ENCODE peak calls at places on chromosomes 5 and 9, in eight cellular contexts. V is frontal cortex; A is amniotic stem cell; J is NCI-H460; T is AG08396; W is activated CD8-positive, alpha-beta memory T cell treated with anti-CD3 and anti-CD28 coated beads, Interleukin-2, amount 50 U/mL, for 48 hours; H is PC-9; K is SW480. G is an unnamed sample.

GRCh38 chr9:134422301-134422700 is 96.0 kb downstream of the RXRA start:
- DNase-seq in A (no peak), W (no peak), J (no peak), H (peak), V (no peak), K (peak), T (peak), G (no peak)

GRCh38 chr9:133864011-133864410 is 125.9 kb upstream of the SARDH start:
- DNase-seq in T (no peak), W (no peak), H (no peak), A (no peak), K (no peak), V (no peak), J (no peak), G (no peak)

GRCh38 chr5:891117-891836 is 1.3 kb downstream of the BRD9 start:
- DNase-seq in W (no peak), K (peak), J (peak), T (no peak), A (no peak), V (no peak), H (no peak), G (no peak)

GRCh38 chr5:61402970-61403369 is 70.9 kb downstream of the ZSWIM6 start:
- DNase-seq in T (no peak), H (no peak), K (no peak), W (no peak), J (no peak), A (no peak), V (no peak), G (no peak)

GRCh38 chr9:126986506-126986951 is 71.9 kb downstream of the RALGPS1 start:
- DNase-seq in J (no peak), W (no peak), T (no peak), A (no peak), V (no peak), H (peak), K (peak), G (no peak)

GRCh38 chr5:66587771-66588170 is 8.4 kb upstream of the MAST4 start:
- DNase-seq in K (no peak), T (no peak), W (no peak), A (no peak), V (no peak), J (no peak), H (no peak), G (no peak)

GRCh38 chr9:94757158-94757557 is 30.7 kb downstream of the AOPEP start:
- DNase-seq in H (no peak), J (no peak), T (peak), W (no peak), A (no peak), K (no peak), V (no peak), G (no peak)

GRCh38 chr9:135722365-135722764 is 20.4 kb downstream of the KCNT1 start:
- DNase-seq in T (no peak), V (no peak), H (no peak), K (no peak), A (no peak), W (no peak), J (no peak), G (no peak)

GRCh38 chr5:129244478-129244877 is 149.9 kb downstream of the ISOC1 start:
- DNase-seq in K (no peak), A (no peak), T (no peak), V (no peak), W (no peak), H (no peak), J (no peak), G (no peak)

GRCh38 chr9:69502671-69503301 is 169.4 kb downstream of the APBA1 start:
- DNase-seq in V (no peak), K (no peak), T (peak), H (no peak), J (no peak), A (no peak), W (no peak), G (no peak)

GRCh38 chr9:136521541-136521940 is 24.3 kb downstream of the NOTCH1 start:
- DNase-seq in W (no peak), K (no peak), J (no peak), T (no peak), V (no peak), A (no peak), H (no peak), G (no peak)

GRCh38 chr9:2017209-2017458 is 2.0 kb downstream of the SMARCA2 start:
- DNase-seq in H (no peak), T (no peak), K (no peak), A (no peak), V (no peak), W (no peak), J (no peak), G (peak)

GRCh38 chr9:104858271-104858670 is 69.7 kb downstream of the ABCA1 start:
- DNase-seq in W (no peak), V (no peak), K (no peak), J (no peak), H (no peak), T (peak), A (peak), G (no peak)

GRCh38 chr5:14250094-14250777 is 107.1 kb downstream of the TRIO start:
- DNase-seq in J (no peak), H (no peak), K (peak), V (peak), W (no peak), A (no peak), T (peak), G (no peak)

GRCh38 chr5:132270345-132270685 is 12.8 kb downstream of the PDLIM4 start:
- DNase-seq in A (no peak), J (no peak), W (peak), H (no peak), T (no peak), K (no peak), V (no peak), G (no peak)

GRCh38 chr9:135070964-135071735 is 16.3 kb upstream of the OLFM1 start:
- DNase-seq in A (no peak), T (no peak), J (no peak), W (no peak), K (no peak), V (no peak), H (no peak), G (no peak)

GRCh38 chr5:139389701-139390638 is at the start of gene MZB1:
- DNase-seq in H (no peak), W (peak), V (no peak), K (no peak), T (peak), J (no peak), A (no peak), G (peak)

GRCh38 chr5:39648539-39649200 is 223.9 kb upstream of the DAB2 start:
- DNase-seq in K (peak), V (no peak), H (peak), J (peak), T (no peak), W (no peak), A (no peak), G (no peak)